ENCODE peak calls at places on chromosomes 16 and 17, in four cellular contexts. One of them, this sample, is unnamed.

GRCh38 chr16:85563515-85564276 is 49.4 kb upstream of the GSE1 start:
- DNase-seq in omental fat pad: no peak
- DNase-seq in activated B cell treated with CpG ODN at 0.5 μM for 24 hours: no peak
- DNase-seq in A549: no peak
- DNase-seq in this sample: no peak

GRCh38 chr16:51569204-51569911 is 418.3 kb upstream of the SALL1 start:
- DNase-seq in omental fat pad: no peak
- DNase-seq in A549: peak; percentile 10
- DNase-seq in activated B cell treated with CpG ODN at 0.5 μM for 24 hours: no peak
- DNase-seq in this sample: no peak

GRCh38 chr16:83409347-83409746 is 398.4 kb upstream of the HSBP1 start:
- DNase-seq in A549: no peak
- DNase-seq in omental fat pad: no peak
- DNase-seq in activated B cell treated with CpG ODN at 0.5 μM for 24 hours: no peak
- DNase-seq in this sample: no peak

GRCh38 chr17:79529661-79530081 is 81.2 kb downstream of the RBFOX3 start:
- DNase-seq in A549: no peak
- DNase-seq in activated B cell treated with CpG ODN at 0.5 μM for 24 hours: no peak
- DNase-seq in omental fat pad: no peak
- DNase-seq in this sample: no peak

GRCh38 chr17:66837883-66838665 is 3.2 kb downstream of the CACNG5 start:
- DNase-seq in omental fat pad: no peak
- DNase-seq in activated B cell treated with CpG ODN at 0.5 μM for 24 hours: no peak
- DNase-seq in A549: no peak
- DNase-seq in this sample: no peak

GRCh38 chr16:31529398-31530312 is 2.0 kb downstream of the AHSP start:
- DNase-seq in A549: no peak
- DNase-seq in activated B cell treated with CpG ODN at 0.5 μM for 24 hours: no peak
- DNase-seq in omental fat pad: no peak
- DNase-seq in this sample: no peak

GRCh38 chr17:39166437-39167335 is 725 bp upstream of the ARL5C start:
- DNase-seq in A549: no peak
- DNase-seq in activated B cell treated with CpG ODN at 0.5 μM for 24 hours: no peak
- DNase-seq in omental fat pad: no peak
- DNase-seq in this sample: no peak

GRCh38 chr16:57192720-57193486 is 6.8 kb downstream of the RSPRY1 start:
- DNase-seq in A549: no peak
- DNase-seq in omental fat pad: no peak
- DNase-seq in activated B cell treated with CpG ODN at 0.5 μM for 24 hours: no peak
- DNase-seq in this sample: no peak

GRCh38 chr16:66286527-66286926 is 80.0 kb upstream of the CDH5 start:
- DNase-seq in A549: no peak
- DNase-seq in omental fat pad: no peak
- DNase-seq in activated B cell treated with CpG ODN at 0.5 μM for 24 hours: no peak
- DNase-seq in this sample: no peak

GRCh38 chr16:56222482-56222997 is 31.3 kb downstream of the GNAO1 start:
- DNase-seq in A549: no peak
- DNase-seq in activated B cell treated with CpG ODN at 0.5 μM for 24 hours: no peak
- DNase-seq in omental fat pad: no peak
- DNase-seq in this sample: no peak

GRCh38 chr17:52721932-52722331 is 563.4 kb upstream of the CA10 start:
- DNase-seq in activated B cell treated with CpG ODN at 0.5 μM for 24 hours: no peak
- DNase-seq in A549: no peak
- DNase-seq in omental fat pad: no peak
- DNase-seq in this sample: no peak

GRCh38 chr17:68595986-68596385 is 5.2 kb downstream of the FAM20A start:
- DNase-seq in activated B cell treated with CpG ODN at 0.5 μM for 24 hours: no peak
- DNase-seq in omental fat pad: no peak
- DNase-seq in A549: no peak
- DNase-seq in this sample: no peak

GRCh38 chr17:14197582-14197981 is 39.1 kb downstream of the CDRT15 start:
- DNase-seq in activated B cell treated with CpG ODN at 0.5 μM for 24 hours: no peak
- DNase-seq in A549: no peak
- DNase-seq in omental fat pad: no peak
- DNase-seq in this sample: peak; percentile 40

GRCh38 chr17:83185023-83186002 is 105.9 kb downstream of the METRNL start:
- DNase-seq in A549: no peak
- DNase-seq in omental fat pad: peak; percentile 21
- DNase-seq in activated B cell treated with CpG ODN at 0.5 μM for 24 hours: no peak
- DNase-seq in this sample: no peak

GRCh38 chr17:29844339-29845048 is 85.5 kb downstream of the SSH2 start:
- DNase-seq in omental fat pad: no peak
- DNase-seq in A549: no peak
- DNase-seq in activated B cell treated with CpG ODN at 0.5 μM for 24 hours: no peak
- DNase-seq in this sample: no peak

GRCh38 chr17:34436607-34437006 is 73.6 kb upstream of the CCL1 start:
- DNase-seq in A549: no peak
- DNase-seq in omental fat pad: no peak
- DNase-seq in activated B cell treated with CpG ODN at 0.5 μM for 24 hours: no peak
- DNase-seq in this sample: no peak

GRCh38 chr17:75919611-75920010 is 14.9 kb upstream of the MRPL38 start:
- DNase-seq in activated B cell treated with CpG ODN at 0.5 μM for 24 hours: no peak
- DNase-seq in A549: no peak
- DNase-seq in omental fat pad: no peak
- DNase-seq in this sample: no peak

GRCh38 chr16:54266363-54266955 is 20.1 kb downstream of the IRX3 start:
- DNase-seq in activated B cell treated with CpG ODN at 0.5 μM for 24 hours: no peak
- DNase-seq in A549: no peak
- DNase-seq in omental fat pad: no peak
- DNase-seq in this sample: no peak

GRCh38 chr17:30203471-30203981 is 32.0 kb downstream of the SLC6A4 start:
- DNase-seq in A549: no peak
- DNase-seq in omental fat pad: no peak
- DNase-seq in activated B cell treated with CpG ODN at 0.5 μM for 24 hours: no peak
- DNase-seq in this sample: no peak

GRCh38 chr17:774320-774584 is 7.8 kb downstream of the GLOD4 start:
- DNase-seq in omental fat pad: no peak
- DNase-seq in activated B cell treated with CpG ODN at 0.5 μM for 24 hours: no peak
- DNase-seq in A549: no peak
- DNase-seq in this sample: no peak

GRCh38 chr17:48734328-48735056 is 5.9 kb upstream of the HOXB13 start:
- DNase-seq in activated B cell treated with CpG ODN at 0.5 μM for 24 hours: no peak
- DNase-seq in A549: no peak
- DNase-seq in omental fat pad: no peak
- DNase-seq in this sample: no peak

GRCh38 chr17:75552847-75553552 is 27.5 kb downstream of the LLGL2 start:
- DNase-seq in A549: no peak
- DNase-seq in omental fat pad: no peak
- DNase-seq in activated B cell treated with CpG ODN at 0.5 μM for 24 hours: no peak
- DNase-seq in this sample: no peak

GRCh38 chr17:29124135-29124930 is 55.9 kb downstream of the MYO18A start:
- DNase-seq in A549: peak; percentile 83
- DNase-seq in activated B cell treated with CpG ODN at 0.5 μM for 24 hours: no peak
- DNase-seq in omental fat pad: no peak
- DNase-seq in this sample: no peak

GRCh38 chr16:80147021-80147680 is 393.6 kb upstream of the DYNLRB2 start:
- DNase-seq in omental fat pad: no peak
- DNase-seq in A549: no peak
- DNase-seq in activated B cell treated with CpG ODN at 0.5 μM for 24 hours: no peak
- DNase-seq in this sample: no peak

GRCh38 chr16:74469946-74470478 is 48.7 kb upstream of the CLEC18B start:
- DNase-seq in omental fat pad: no peak
- DNase-seq in activated B cell treated with CpG ODN at 0.5 μM for 24 hours: no peak
- DNase-seq in A549: no peak
- DNase-seq in this sample: no peak

GRCh38 chr16:27458987-27459688 is 57.2 kb downstream of the IL21R start:
- DNase-seq in omental fat pad: no peak
- DNase-seq in A549: no peak
- DNase-seq in activated B cell treated with CpG ODN at 0.5 μM for 24 hours: no peak
- DNase-seq in this sample: no peak

GRCh38 chr16:49524578-49525315 is 151.1 kb downstream of the C16orf78 start:
- DNase-seq in activated B cell treated with CpG ODN at 0.5 μM for 24 hours: no peak
- DNase-seq in omental fat pad: no peak
- DNase-seq in A549: no peak
- DNase-seq in this sample: no peak

GRCh38 chr17:44804301-44805061 is 25.6 kb downstream of the GJC1 start:
- DNase-seq in activated B cell treated with CpG ODN at 0.5 μM for 24 hours: no peak
- DNase-seq in A549: no peak
- DNase-seq in omental fat pad: no peak
- DNase-seq in this sample: no peak

GRCh38 chr17:49851387-49852291 is 3.8 kb upstream of the TAC4 start:
- DNase-seq in activated B cell treated with CpG ODN at 0.5 μM for 24 hours: peak; percentile 55
- DNase-seq in A549: peak; percentile 66
- DNase-seq in omental fat pad: peak; percentile 63
- DNase-seq in this sample: peak; percentile 68

GRCh38 chr16:75559564-75560372 is 3.7 kb upstream of the TMEM231 start:
- DNase-seq in A549: no peak
- DNase-seq in omental fat pad: no peak
- DNase-seq in activated B cell treated with CpG ODN at 0.5 μM for 24 hours: no peak
- DNase-seq in this sample: no peak

GRCh38 chr17:37570527-37571093 is 38.6 kb downstream of the SYNRG start:
- DNase-seq in omental fat pad: no peak
- DNase-seq in activated B cell treated with CpG ODN at 0.5 μM for 24 hours: no peak
- DNase-seq in A549: peak; percentile 87
- DNase-seq in this sample: no peak
- TF ChIP-seq CTCF in omental fat pad: no peak
- TF ChIP-seq CTCF in activated B cell treated with CpG ODN at 0.5 μM for 24 hours: no peak
- TF ChIP-seq CTCF in A549: peak; percentile 68
- TF ChIP-seq CTCF in this sample: no peak

GRCh38 chr16:88061346-88062110 is 110.3 kb downstream of the BANP start:
- DNase-seq in omental fat pad: no peak
- DNase-seq in activated B cell treated with CpG ODN at 0.5 μM for 24 hours: no peak
- DNase-seq in A549: no peak
- DNase-seq in this sample: no peak

GRCh38 chr16:88064011-88064888 is 113.0 kb downstream of the BANP start:
- DNase-seq in A549: no peak
- DNase-seq in activated B cell treated with CpG ODN at 0.5 μM for 24 hours: no peak
- DNase-seq in omental fat pad: no peak
- DNase-seq in this sample: no peak

GRCh38 chr16:88064889-88065746 is 113.9 kb downstream of the BANP start:
- DNase-seq in omental fat pad: no peak
- DNase-seq in A549: no peak
- DNase-seq in activated B cell treated with CpG ODN at 0.5 μM for 24 hours: no peak
- DNase-seq in this sample: no peak

GRCh38 chr16:88062341-88062861 is 111.2 kb downstream of the BANP start:
- DNase-seq in omental fat pad: no peak
- DNase-seq in activated B cell treated with CpG ODN at 0.5 μM for 24 hours: no peak
- DNase-seq in A549: no peak
- DNase-seq in this sample: no peak

GRCh38 chr16:88063201-88063773 is 112.1 kb downstream of the BANP start:
- DNase-seq in A549: no peak
- DNase-seq in omental fat pad: no peak
- DNase-seq in activated B cell treated with CpG ODN at 0.5 μM for 24 hours: no peak
- DNase-seq in this sample: no peak
- TF ChIP-seq CTCF in A549: no peak
- TF ChIP-seq CTCF in omental fat pad: no peak
- TF ChIP-seq CTCF in activated B cell treated with CpG ODN at 0.5 μM for 24 hours: no peak
- TF ChIP-seq CTCF in this sample: no peak

GRCh38 chr16:59053911-59054310 is 319.8 kb upstream of the GOT2 start:
- DNase-seq in activated B cell treated with CpG ODN at 0.5 μM for 24 hours: no peak
- DNase-seq in omental fat pad: no peak
- DNase-seq in A549: no peak
- DNase-seq in this sample: no peak

GRCh38 chr16:59060212-59060611 is 326.1 kb upstream of the GOT2 start:
- DNase-seq in omental fat pad: no peak
- DNase-seq in activated B cell treated with CpG ODN at 0.5 μM for 24 hours: no peak
- DNase-seq in A549: no peak
- DNase-seq in this sample: no peak

DNA sequence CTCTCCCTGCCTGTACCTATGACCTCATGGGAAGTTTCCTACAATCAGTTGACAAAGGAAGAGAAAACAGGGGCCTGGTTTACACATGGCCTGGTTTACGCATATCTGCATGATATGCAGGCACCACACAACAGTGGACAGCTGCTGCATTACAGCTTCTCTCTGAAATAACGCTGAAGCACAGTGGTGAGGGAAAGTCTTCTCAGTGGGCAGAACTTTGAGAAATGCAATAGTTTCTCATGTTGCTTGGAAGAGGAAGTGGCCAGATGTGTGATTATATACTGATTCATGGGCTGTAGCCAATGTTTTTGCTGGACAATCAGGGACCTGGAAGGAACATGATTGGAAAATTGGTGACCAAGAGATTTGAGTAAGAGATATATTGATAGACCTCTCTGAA is 324.1 kb upstream of the GOT2 start:
- DNase-seq in activated B cell treated with CpG ODN at 0.5 μM for 24 hours: no peak
- DNase-seq in omental fat pad: no peak
- DNase-seq in A549: no peak
- DNase-seq in this sample: no peak
- TF ChIP-seq CTCF in activated B cell treated with CpG ODN at 0.5 μM for 24 hours: no peak
- TF ChIP-seq CTCF in omental fat pad: no peak
- TF ChIP-seq CTCF in A549: no peak
- TF ChIP-seq CTCF in this sample: no peak

GRCh38 chr16:73187163-73187562 is 139.2 kb upstream of the ZFHX3 start:
- DNase-seq in omental fat pad: no peak
- DNase-seq in activated B cell treated with CpG ODN at 0.5 μM for 24 hours: no peak
- DNase-seq in A549: no peak
- DNase-seq in this sample: no peak
- TF ChIP-seq CTCF in omental fat pad: no peak
- TF ChIP-seq CTCF in activated B cell treated with CpG ODN at 0.5 μM for 24 hours: no peak
- TF ChIP-seq CTCF in A549: no peak
- TF ChIP-seq CTCF in this sample: no peak